ENCODE peak calls at places on chromosomes 3 and 15, in five cellular contexts. P is IMR-90, A is mesendoderm, T is mesenchymal stem cell, L is neuronal stem cell. Y is an unnamed sample.

GRCh38 chr3:115657168-115657567 is 33.9 kb downstream of the GAP43 start:
- DNase-seq in P (no peak), A (peak), T (no peak), L (no peak), Y (peak)

GRCh38 chr3:56347219-56347871 is 120.9 kb downstream of the ERC2 start:
- DNase-seq in P (no peak), A (peak), T (no peak), L (peak), Y (peak)

GRCh38 chr3:162142511-162142910 is 645.9 kb downstream of the OTOL1 start:
- DNase-seq in P (peak), A (no peak), T (peak), L (no peak), Y (no peak)

GRCh38 chr15:76289582-76289981 is 21.7 kb downstream of the ETFA start:
- DNase-seq in P (no peak), A (no peak), T (no peak), L (no peak), Y (no peak)

GRCh38 chr3:172606021-172606420 is 82.8 kb upstream of the TNFSF10 start:
- DNase-seq in P (peak), A (no peak), T (no peak), L (no peak), Y (no peak)

GRCh38 chr3:108588616-108589015 is 622 bp downstream of the CIP2A start:
- DNase-seq in P (no peak), A (no peak), T (no peak), L (no peak), Y (no peak)

GRCh38 chr3:190303887-190304286 is 18.4 kb downstream of the CLDN1 start:
- DNase-seq in P (no peak), A (no peak), T (peak), L (no peak), Y (no peak)

GRCh38 chr3:2511356-2511755 is 412.7 kb downstream of the CNTN4 start:
- DNase-seq in P (no peak), A (no peak), T (no peak), L (no peak), Y (no peak)

GRCh38 chr3:73787620-73788019 is 162.9 kb upstream of the PDZRN3 start:
- DNase-seq in P (peak), A (no peak), T (no peak), L (no peak), Y (no peak)

GRCh38 chr3:50275996-50276761 is 2.7 kb upstream of the LSMEM2 start:
- DNase-seq in P (no peak), A (no peak), T (no peak), L (no peak), Y (peak)

GRCh38 chr3:52502001-52502400 is 6.9 kb downstream of the STAB1 start:
- DNase-seq in P (no peak), A (no peak), T (no peak), L (no peak), Y (no peak)

GRCh38 chr3:153291052-153291689 is 129.1 kb downstream of the RAP2B start:
- DNase-seq in P (no peak), A (peak), T (peak), L (no peak), Y (no peak)

GRCh38 chr3:49747792-49748480 is 24.2 kb upstream of the GMPPB start:
- DNase-seq in P (peak), A (no peak), T (peak), L (no peak), Y (no peak)

GRCh38 chr3:22353126-22353525 is 602.1 kb upstream of the ZNF385D start:
- DNase-seq in P (no peak), A (no peak), T (no peak), L (no peak), Y (no peak)

GRCh38 chr3:123275691-123276090 is 73.9 kb downstream of the SEC22A start:
- DNase-seq in P (no peak), A (no peak), T (no peak), L (no peak), Y (no peak)

GRCh38 chr3:7657214-7658112 is 796.5 kb downstream of the GRM7 start:
- DNase-seq in P (no peak), A (no peak), T (no peak), L (no peak), Y (no peak)

GRCh38 chr3:23685484-23686258 is 120.1 kb upstream of the UBE2E1 start:
- DNase-seq in P (peak), A (no peak), T (peak), L (no peak), Y (no peak)

GRCh38 chr3:23691343-23691895 is 114.3 kb upstream of the UBE2E1 start:
- DNase-seq in P (peak), A (no peak), T (no peak), L (no peak), Y (no peak)

GRCh38 chr3:23682646-23683045 is 123.1 kb upstream of the UBE2E1 start:
- DNase-seq in P (no peak), A (no peak), T (no peak), L (no peak), Y (no peak)

DNA sequence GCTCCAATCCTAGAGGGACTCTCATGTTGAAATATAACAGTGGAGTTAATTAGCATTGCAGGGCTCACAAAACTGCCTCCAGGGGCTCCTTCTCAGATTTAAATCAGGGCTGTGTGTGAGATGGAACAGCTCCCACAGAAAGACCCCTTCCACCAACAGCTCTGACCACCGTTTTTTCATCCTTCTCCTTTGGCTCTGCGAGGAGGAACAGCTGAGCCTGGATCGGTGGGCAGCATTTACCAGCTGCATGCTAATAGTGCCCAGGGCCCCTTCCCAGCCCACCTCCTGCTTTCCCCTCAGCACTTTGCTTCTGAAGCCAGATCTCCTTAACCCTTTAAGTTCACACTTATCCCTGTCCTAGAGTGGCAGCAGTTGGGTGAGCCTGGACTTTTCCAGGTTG is 119.2 kb upstream of the UBE2E1 start:
- DNase-seq in P (no peak), A (no peak), T (no peak), L (no peak), Y (no peak)
- H2BK15ac ChIP-seq in P (peak), A (no peak), T (no peak), L (no peak), Y (no peak)

GRCh38 chr15:66955871-66956585 is 109.4 kb upstream of the SMAD3 start:
- DNase-seq in P (peak), A (peak), T (peak), L (no peak), Y (no peak)

GRCh38 chr15:66953523-66954229 is 111.7 kb upstream of the SMAD3 start:
- DNase-seq in P (no peak), A (no peak), T (no peak), L (no peak), Y (no peak)

GRCh38 chr15:66952756-66953522 is 112.5 kb upstream of the SMAD3 start:
- DNase-seq in P (no peak), A (no peak), T (no peak), L (no peak), Y (no peak)

GRCh38 chr15:66955001-66955516 is 110.3 kb upstream of the SMAD3 start:
- DNase-seq in P (no peak), A (peak), T (no peak), L (no peak), Y (no peak)

GRCh38 chr15:66954601-66955000 is 110.8 kb upstream of the SMAD3 start:
- DNase-seq in P (no peak), A (no peak), T (no peak), L (no peak), Y (no peak)
- H2BK15ac ChIP-seq in P (no peak), A (no peak), T (no peak), L (no peak), Y (no peak)

GRCh38 chr3:141082064-141082463 is 30.9 kb downstream of the SPSB4 start:
- DNase-seq in P (no peak), A (no peak), T (no peak), L (no peak), Y (no peak)

GRCh38 chr3:141081141-141081795 is 30.1 kb downstream of the SPSB4 start:
- DNase-seq in P (no peak), A (peak), T (no peak), L (peak), Y (no peak)

GRCh38 chr3:141078200-141078599 is 27.1 kb downstream of the SPSB4 start:
- DNase-seq in P (no peak), A (no peak), T (no peak), L (no peak), Y (no peak)

GRCh38 chr3:141077631-141078030 is 26.5 kb downstream of the SPSB4 start:
- DNase-seq in P (no peak), A (no peak), T (no peak), L (no peak), Y (no peak)

DNA sequence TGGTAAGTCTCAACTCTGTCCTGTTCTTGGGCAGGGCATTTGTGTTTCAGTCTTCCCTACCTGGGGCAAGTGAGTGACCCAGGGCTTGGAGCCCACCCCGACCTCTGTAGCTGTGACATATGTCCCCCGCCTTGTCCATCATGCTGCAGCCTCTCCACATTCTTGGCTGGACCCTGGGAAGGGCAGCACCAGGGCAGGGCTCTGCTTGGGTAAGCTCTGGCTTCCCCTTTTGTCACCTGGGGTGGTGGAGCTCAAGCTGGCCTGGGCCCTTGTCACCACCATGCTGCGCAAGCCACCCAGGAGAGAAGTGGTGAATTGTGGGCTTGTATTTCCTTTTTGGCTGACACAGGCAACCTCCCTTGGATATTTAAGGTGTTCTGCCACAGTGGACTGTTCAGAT is 29.3 kb downstream of the SPSB4 start:
- DNase-seq in P (no peak), A (no peak), T (no peak), L (no peak), Y (no peak)
- H2BK15ac ChIP-seq in P (no peak), A (no peak), T (no peak), L (no peak), Y (no peak)

DNA sequence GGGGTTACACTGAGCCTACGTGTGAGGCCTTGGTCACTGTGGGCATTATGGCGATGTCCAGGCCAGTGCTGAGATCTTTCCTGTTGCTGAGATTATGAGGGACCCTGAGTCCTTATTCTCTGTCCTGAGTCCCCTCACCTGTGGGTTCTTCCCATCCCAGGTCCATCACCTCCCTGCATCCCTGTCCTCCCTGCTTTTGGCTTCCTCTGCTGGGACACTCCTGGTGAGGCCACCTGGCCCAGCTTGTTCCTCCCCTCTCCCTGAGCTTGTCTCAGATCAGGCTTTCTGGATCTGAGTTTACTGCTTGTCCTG is 36.1 kb downstream of the AMOTL2 start:
- DNase-seq in P (no peak), A (no peak), T (no peak), L (no peak), Y (no peak)
- H2BK15ac ChIP-seq in P (peak), A (no peak), T (no peak), L (peak), Y (no peak)

GRCh38 chr3:37993811-37994638 is 3.4 kb downstream of the VILL start:
- DNase-seq in P (peak), A (peak), T (peak), L (peak), Y (peak)
- H2BK15ac ChIP-seq in P (peak), A (no peak), T (peak), L (peak), Y (no peak)

GRCh38 chr3:58035512-58035867 is 27.3 kb downstream of the FLNB start:
- DNase-seq in P (no peak), A (no peak), T (no peak), L (no peak), Y (no peak)
- H2BK15ac ChIP-seq in P (no peak), A (no peak), T (no peak), L (no peak), Y (no peak)

DNA sequence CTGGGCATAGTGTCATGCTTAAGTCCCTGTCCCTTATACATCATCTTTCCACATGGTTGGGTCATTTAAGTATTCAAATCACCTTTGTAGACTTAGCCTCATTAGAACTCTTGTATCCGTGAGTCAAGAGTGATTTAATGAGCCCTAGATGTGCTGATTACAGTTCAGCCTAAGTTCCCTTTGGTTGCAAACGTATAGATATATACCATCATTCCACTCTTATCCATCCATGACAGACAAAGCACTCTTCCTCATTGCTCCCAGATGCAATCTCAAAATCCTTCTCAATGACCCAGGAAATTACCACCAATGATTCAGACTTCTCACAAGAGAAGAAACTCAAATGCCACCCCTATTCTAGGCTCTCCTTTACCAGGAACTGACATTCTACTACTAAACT is 50.2 kb upstream of the C3orf49 start:
- DNase-seq in P (no peak), A (no peak), T (no peak), L (no peak), Y (no peak)
- H2BK15ac ChIP-seq in P (no peak), A (no peak), T (no peak), L (no peak), Y (no peak)

GRCh38 chr15:74396146-74396438 is 28.6 kb upstream of the CYP11A1 start:
- DNase-seq in P (no peak), A (no peak), T (no peak), L (no peak), Y (no peak)
- H2BK15ac ChIP-seq in P (peak), A (no peak), T (no peak), L (peak), Y (no peak)

DNA sequence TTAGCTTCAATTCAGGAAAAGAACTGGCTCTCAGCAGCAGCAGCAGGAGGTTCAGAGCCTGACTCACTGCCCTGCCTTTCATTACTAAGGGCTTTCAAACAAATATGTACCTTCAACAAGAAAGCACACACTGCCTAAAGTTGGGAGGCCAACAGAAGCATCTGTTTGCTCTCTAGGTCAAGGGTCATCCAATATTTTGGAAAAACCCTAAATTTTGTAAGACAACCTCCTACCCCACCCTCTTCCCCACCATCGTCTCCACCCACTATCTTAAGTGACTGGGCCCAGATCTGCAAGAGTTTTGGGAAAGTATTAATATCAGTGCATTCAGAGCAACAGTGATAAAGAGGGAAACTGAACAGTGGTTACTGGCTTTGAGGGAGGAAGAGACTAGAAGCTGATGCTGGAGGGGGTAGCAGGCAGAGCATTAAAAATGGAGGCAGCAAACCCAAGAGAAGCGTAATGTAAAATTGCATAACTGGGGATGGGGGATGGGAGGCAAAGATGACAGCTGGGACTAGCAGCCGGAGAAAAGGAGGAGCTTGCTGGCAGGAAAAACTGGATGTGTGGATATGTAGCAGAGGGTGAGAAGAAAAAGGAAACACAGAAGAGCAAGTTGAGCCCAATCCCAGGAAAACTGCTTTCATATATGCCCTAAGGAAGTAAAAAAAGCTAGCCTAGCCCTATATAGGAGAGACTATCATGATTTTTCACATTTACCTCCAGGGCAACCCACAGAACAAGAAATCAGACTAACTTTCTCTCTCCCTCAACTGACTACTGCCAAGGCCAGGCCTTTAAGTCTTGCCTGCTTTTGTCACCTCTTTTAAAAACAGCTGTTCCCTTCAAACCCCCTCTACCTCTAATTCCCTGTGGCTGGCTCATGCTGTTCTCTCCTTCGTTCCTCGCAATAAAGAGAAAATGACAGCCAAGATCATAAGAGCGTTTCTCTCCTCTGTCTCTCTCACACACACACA is 31.5 kb downstream of the NPTN start:
- DNase-seq in P (peak), A (peak), T (peak), L (no peak), Y (no peak)
- H2BK15ac ChIP-seq in P (no peak), A (no peak), T (no peak), L (no peak), Y (no peak)

GRCh38 chr15:82570721-82571519 is 30.7 kb upstream of the RPS17 start:
- DNase-seq in P (peak), A (peak), T (peak), L (no peak), Y (peak)

GRCh38 chr15:82569834-82570233 is 29.6 kb upstream of the RPS17 start:
- DNase-seq in P (no peak), A (no peak), T (no peak), L (no peak), Y (no peak)

GRCh38 chr15:82572986-82573385 is 32.7 kb upstream of the RPS17 start:
- DNase-seq in P (no peak), A (no peak), T (no peak), L (no peak), Y (no peak)

GRCh38 chr15:82571722-82572222 is 31.5 kb upstream of the RPS17 start:
- DNase-seq in P (peak), A (peak), T (peak), L (peak), Y (peak)

DNA sequence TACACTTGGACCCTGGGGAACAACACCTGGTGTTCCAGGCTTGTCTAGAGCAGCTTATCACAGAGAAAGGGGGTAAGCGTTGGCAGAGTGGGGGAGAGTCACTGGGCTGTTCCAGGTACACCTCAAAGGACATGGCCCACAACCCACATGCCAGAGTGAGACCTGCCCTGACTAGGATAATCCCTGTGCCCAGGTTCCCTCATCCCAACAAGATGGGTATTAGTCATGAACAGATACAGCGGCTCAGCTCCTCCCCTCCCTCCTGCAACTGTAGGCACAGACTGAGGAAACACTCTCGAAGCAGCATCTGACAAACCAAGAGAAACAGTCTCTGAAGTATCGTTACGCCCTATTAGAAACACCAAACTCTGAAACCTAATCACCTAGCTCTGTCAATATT is 32.1 kb upstream of the RPS17 start:
- DNase-seq in P (peak), A (no peak), T (peak), L (no peak), Y (no peak)
- H2BK15ac ChIP-seq in P (no peak), A (no peak), T (no peak), L (peak), Y (no peak)